ENCODE peak calls at places on chromosomes 13 and 19, in five cellular contexts. One of them, this sample, is unnamed.

GRCh38 chr19:13095393-13095784 is 7.3 kb downstream of the LYL1 start:
- DNase-seq in IMR-90: no peak
- DNase-seq in GM12878: no peak
- DNase-seq in osteoblast: no peak
- DNase-seq in fibroblast of lung: no peak
- DNase-seq in this sample: peak; percentile 71

GRCh38 chr13:95641961-95642621 is 2.4 kb downstream of the DZIP1 start:
- DNase-seq in IMR-90: peak; percentile 43
- DNase-seq in GM12878: no peak
- DNase-seq in osteoblast: peak; percentile 92
- DNase-seq in fibroblast of lung: peak; percentile 45
- DNase-seq in this sample: no peak

GRCh38 chr13:43397110-43397509 is 373.7 kb downstream of the DNAJC15 start:
- DNase-seq in IMR-90: peak; percentile 68
- DNase-seq in GM12878: no peak
- DNase-seq in osteoblast: no peak
- DNase-seq in fibroblast of lung: peak; percentile 39
- DNase-seq in this sample: no peak

GRCh38 chr19:5624154-5624663 is 1.3 kb downstream of the SAFB start:
- DNase-seq in IMR-90: peak; percentile 61
- DNase-seq in GM12878: no peak
- DNase-seq in osteoblast: no peak
- DNase-seq in fibroblast of lung: peak; percentile 59
- DNase-seq in this sample: peak; percentile 64

GRCh38 chr19:12346896-12347295 is 13.5 kb upstream of the ZNF563 start:
- DNase-seq in IMR-90: no peak
- DNase-seq in GM12878: no peak
- DNase-seq in osteoblast: no peak
- DNase-seq in fibroblast of lung: no peak
- DNase-seq in this sample: peak; percentile 74

GRCh38 chr19:9498183-9498902 is at the start of gene ZNF560:
- DNase-seq in IMR-90: peak; percentile 12
- DNase-seq in GM12878: no peak
- DNase-seq in osteoblast: no peak
- DNase-seq in fibroblast of lung: peak; percentile 68
- DNase-seq in this sample: no peak

GRCh38 chr13:98575009-98575866 is 1.7 kb downstream of the STK24 start:
- DNase-seq in IMR-90: no peak
- DNase-seq in GM12878: no peak
- DNase-seq in osteoblast: peak; percentile 61
- DNase-seq in fibroblast of lung: peak; percentile 39
- DNase-seq in this sample: no peak

GRCh38 chr19:49340865-49341718 is 5.9 kb downstream of the CD37 start:
- DNase-seq in IMR-90: no peak
- DNase-seq in GM12878: no peak
- DNase-seq in osteoblast: peak; percentile 80
- DNase-seq in fibroblast of lung: no peak
- DNase-seq in this sample: peak; percentile 71

GRCh38 chr19:43464089-43464775 is 1.2 kb downstream of the LYPD3 start:
- DNase-seq in IMR-90: no peak
- DNase-seq in GM12878: no peak
- DNase-seq in osteoblast: peak; percentile 87
- DNase-seq in fibroblast of lung: no peak
- DNase-seq in this sample: peak; percentile 47

GRCh38 chr13:113926301-113926761 is 47.5 kb downstream of the C13orf46 start:
- DNase-seq in IMR-90: peak; percentile 60
- DNase-seq in GM12878: no peak
- DNase-seq in osteoblast: no peak
- DNase-seq in fibroblast of lung: peak; percentile 88
- DNase-seq in this sample: no peak

GRCh38 chr13:74132768-74133656 is 1.2 kb downstream of the KLF12 start:
- DNase-seq in IMR-90: peak; percentile 50
- DNase-seq in GM12878: no peak
- DNase-seq in osteoblast: peak; percentile 74
- DNase-seq in fibroblast of lung: peak; percentile 71
- DNase-seq in this sample: peak; percentile 81

GRCh38 chr19:18716857-18717256 is 33.4 kb downstream of the CRTC1 start:
- DNase-seq in IMR-90: no peak
- DNase-seq in GM12878: no peak
- DNase-seq in osteoblast: peak; percentile 50
- DNase-seq in fibroblast of lung: no peak
- DNase-seq in this sample: no peak

GRCh38 chr19:33064117-33064777 is 441 bp downstream of the RHPN2 start:
- DNase-seq in IMR-90: no peak
- DNase-seq in GM12878: no peak
- DNase-seq in osteoblast: peak; percentile 81
- DNase-seq in fibroblast of lung: no peak
- DNase-seq in this sample: peak; percentile 66

GRCh38 chr19:56066152-56067023 is 54.7 kb downstream of the ZNF787 start:
- DNase-seq in IMR-90: peak; percentile 19
- DNase-seq in GM12878: no peak
- DNase-seq in osteoblast: peak; percentile 95
- DNase-seq in fibroblast of lung: peak; percentile 34
- DNase-seq in this sample: peak; percentile 83

GRCh38 chr19:43489310-43489709 is 15.2 kb downstream of the PHLDB3 start:
- DNase-seq in IMR-90: no peak
- DNase-seq in GM12878: peak; percentile 44
- DNase-seq in osteoblast: peak; percentile 54
- DNase-seq in fibroblast of lung: no peak
- DNase-seq in this sample: no peak

GRCh38 chr13:99264053-99264452 is 5.9 kb upstream of the GPR18 start:
- DNase-seq in IMR-90: no peak
- DNase-seq in GM12878: no peak
- DNase-seq in osteoblast: peak; percentile 4
- DNase-seq in fibroblast of lung: no peak
- DNase-seq in this sample: peak; percentile 73

GRCh38 chr13:62643007-62643483 is 1227.4 kb upstream of the PCDH20 start:
- DNase-seq in IMR-90: peak; percentile 66
- DNase-seq in GM12878: peak; percentile 24
- DNase-seq in osteoblast: no peak
- DNase-seq in fibroblast of lung: peak; percentile 15
- DNase-seq in this sample: no peak

GRCh38 chr13:65054277-65054676 is 2175.9 kb downstream of the PCDH9 start:
- DNase-seq in IMR-90: no peak
- DNase-seq in GM12878: no peak
- DNase-seq in osteoblast: no peak
- DNase-seq in fibroblast of lung: no peak
- DNase-seq in this sample: no peak

GRCh38 chr19:11373166-11373884 is 1.1 kb upstream of the SWSAP1 start:
- DNase-seq in IMR-90: no peak
- DNase-seq in GM12878: no peak
- DNase-seq in osteoblast: peak; percentile 37
- DNase-seq in fibroblast of lung: no peak
- DNase-seq in this sample: peak; percentile 51

GRCh38 chr19:18603255-18603957 is 3.2 kb downstream of the CRLF1 start:
- DNase-seq in IMR-90: no peak
- DNase-seq in GM12878: no peak
- DNase-seq in osteoblast: peak; percentile 91
- DNase-seq in fibroblast of lung: no peak
- DNase-seq in this sample: peak; percentile 61

GRCh38 chr13:99658266-99658991 is 157.2 kb downstream of the TM9SF2 start:
- DNase-seq in IMR-90: peak; percentile 25
- DNase-seq in GM12878: no peak
- DNase-seq in osteoblast: no peak
- DNase-seq in fibroblast of lung: peak; percentile 84
- DNase-seq in this sample: peak; percentile 86

GRCh38 chr19:49335071-49335783 is at the start of gene CD37:
- DNase-seq in IMR-90: no peak
- DNase-seq in GM12878: no peak
- DNase-seq in osteoblast: peak; percentile 30
- DNase-seq in fibroblast of lung: no peak
- DNase-seq in this sample: peak; percentile 96

GRCh38 chr19:16772841-16773240 is 53.2 kb downstream of the NWD1 start:
- DNase-seq in IMR-90: no peak
- DNase-seq in GM12878: no peak
- DNase-seq in osteoblast: no peak
- DNase-seq in fibroblast of lung: no peak
- DNase-seq in this sample: no peak

DNA sequence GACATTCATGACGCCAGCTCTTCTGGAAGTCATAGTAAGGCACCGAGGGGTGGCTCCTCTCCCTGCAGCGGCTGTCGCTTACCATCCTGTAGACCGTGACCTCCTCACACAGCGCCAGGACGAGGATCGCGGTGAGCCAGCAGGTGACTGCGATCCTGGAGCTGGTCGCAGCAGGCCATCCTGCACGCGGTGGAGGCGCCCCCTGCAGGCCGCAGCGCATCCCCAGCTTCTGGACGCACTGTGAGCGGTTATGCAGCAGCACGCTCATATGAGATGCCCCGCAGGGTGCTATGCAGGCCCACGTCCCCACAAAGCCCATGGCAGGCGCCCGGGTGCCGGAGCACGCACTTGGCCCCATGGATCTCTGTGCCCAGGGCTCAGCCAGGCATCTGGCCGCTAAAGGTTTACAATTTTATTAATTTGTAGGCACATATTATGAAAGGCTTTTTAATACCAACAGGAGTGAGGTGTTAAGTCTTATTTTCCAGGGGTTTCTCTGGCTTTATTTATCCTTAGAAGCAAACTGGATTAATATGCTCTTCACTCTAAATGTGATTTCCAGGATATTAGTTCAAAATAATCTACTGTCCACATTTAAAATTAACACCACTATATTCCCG is 35.6 kb upstream of the PSPC1 start:
- DNase-seq in IMR-90: no peak
- DNase-seq in GM12878: no peak
- DNase-seq in osteoblast: peak; percentile 69
- DNase-seq in fibroblast of lung: no peak
- DNase-seq in this sample: peak; percentile 52
- H3K4me2 ChIP-seq in IMR-90: no peak overlapping the region
- H3K4me2 ChIP-seq in GM12878: no peak overlapping the region
- H3K4me2 ChIP-seq in osteoblast: no peak overlapping the region
- H3K4me2 ChIP-seq in fibroblast of lung: no peak overlapping the region
- H3K4me2 ChIP-seq in this sample: no peak overlapping the region

DNA sequence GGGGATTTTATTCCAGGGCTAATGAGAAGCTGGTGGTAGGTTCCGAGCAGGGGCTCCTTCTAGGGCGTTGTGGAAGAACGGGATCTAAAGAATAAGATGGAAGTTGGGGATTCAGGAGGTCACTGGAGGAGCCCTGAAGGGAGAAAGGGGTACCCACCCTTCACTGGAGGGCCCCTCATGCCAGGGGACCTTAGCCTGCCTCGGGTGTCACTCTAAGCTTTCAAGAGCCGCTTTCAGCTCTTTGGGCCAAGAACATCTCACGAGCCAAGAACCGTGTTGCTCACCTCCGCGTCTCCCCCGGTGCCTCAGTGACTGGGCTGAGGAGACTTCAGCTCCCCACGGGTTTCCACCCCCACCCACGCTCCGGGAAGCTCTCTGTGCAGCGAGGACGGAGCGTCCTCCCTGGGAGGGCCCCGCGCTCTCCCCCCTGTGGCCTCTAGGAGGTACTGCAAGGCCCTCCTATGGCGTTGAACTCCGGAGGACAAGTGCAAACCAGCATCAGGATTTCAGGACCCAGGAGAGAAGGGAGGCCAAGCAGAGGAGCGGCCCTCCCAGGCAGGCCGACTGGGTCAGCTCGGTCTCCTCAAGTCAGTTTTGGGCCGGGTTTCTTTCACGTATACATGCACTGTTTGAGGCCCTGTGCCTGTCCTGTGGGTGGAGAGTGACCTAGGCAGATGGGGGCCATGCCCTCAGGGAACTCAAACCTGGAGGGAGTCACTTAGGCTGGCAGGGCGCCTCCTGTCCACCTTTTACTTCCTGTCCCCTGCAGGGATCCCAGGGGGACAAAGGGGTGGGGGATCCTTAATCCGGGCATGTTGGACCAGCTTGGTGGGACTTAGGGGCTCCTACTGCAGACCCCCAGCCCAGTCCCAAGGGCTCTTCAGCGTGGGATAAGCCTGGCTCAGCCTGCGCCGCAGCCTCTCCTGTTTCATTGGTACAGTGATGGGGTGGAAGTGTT is 5.1 kb upstream of the KRTDAP start:
- DNase-seq in IMR-90: peak; percentile 55
- DNase-seq in GM12878: no peak
- DNase-seq in osteoblast: peak; percentile 99
- DNase-seq in fibroblast of lung: peak; percentile 51
- DNase-seq in this sample: peak; percentile 86
- H3K4me1 ChIP-seq in IMR-90: no peaks in the 10 kb centered on the region
- H3K4me1 ChIP-seq in GM12878: peaks cover 9% of the 10 kb centered on the region
- H3K4me1 ChIP-seq in osteoblast: no peaks in the 10 kb centered on the region
- H3K4me1 ChIP-seq in fibroblast of lung: no peaks in the 10 kb centered on the region
- H3K4me1 ChIP-seq in this sample: peaks cover 15% of the 10 kb centered on the region

DNA sequence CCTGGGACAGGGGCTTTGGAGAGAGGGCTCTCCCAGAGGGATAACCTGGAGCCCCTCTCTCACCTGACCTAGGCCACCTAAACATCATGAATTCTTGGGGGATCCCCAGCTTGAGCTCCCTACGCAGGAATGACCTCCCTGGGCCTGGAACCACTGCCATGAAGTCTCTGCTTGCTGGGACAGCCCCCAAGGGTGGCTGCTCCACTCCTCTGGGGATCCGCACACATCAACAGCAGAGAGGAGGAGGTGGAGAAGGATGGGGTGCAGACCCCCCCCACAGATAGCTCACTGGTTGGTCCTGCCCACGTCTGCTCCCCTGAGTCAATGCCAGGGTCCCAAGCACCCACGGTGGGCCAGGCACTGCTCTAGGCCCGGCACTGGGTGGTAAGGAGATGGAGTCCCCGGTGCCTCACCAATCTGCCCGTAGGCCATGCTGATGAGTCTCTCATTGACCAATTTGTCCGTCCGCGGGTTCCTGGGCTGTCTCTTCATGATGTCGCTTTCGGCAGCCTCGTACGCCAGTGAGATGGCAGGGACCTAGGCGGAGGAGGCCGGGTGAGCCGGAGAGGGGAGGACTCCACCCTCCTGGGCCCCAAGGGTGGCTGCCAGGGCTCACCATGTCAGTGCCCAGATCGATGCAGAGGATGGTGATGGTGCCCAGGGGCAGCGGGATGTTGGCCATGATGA is 10.8 kb upstream of the RABAC1 start:
- DNase-seq in IMR-90: no peak
- DNase-seq in GM12878: no peak
- DNase-seq in osteoblast: peak; percentile 80
- DNase-seq in fibroblast of lung: no peak
- DNase-seq in this sample: no peak
- H3K27ac ChIP-seq in IMR-90: no peak overlapping the region
- H3K27ac ChIP-seq in GM12878: no peak overlapping the region
- H3K27ac ChIP-seq in osteoblast: no peak overlapping the region
- H3K27ac ChIP-seq in fibroblast of lung: no peak overlapping the region
- H3K27ac ChIP-seq in this sample: no peak overlapping the region

DNA sequence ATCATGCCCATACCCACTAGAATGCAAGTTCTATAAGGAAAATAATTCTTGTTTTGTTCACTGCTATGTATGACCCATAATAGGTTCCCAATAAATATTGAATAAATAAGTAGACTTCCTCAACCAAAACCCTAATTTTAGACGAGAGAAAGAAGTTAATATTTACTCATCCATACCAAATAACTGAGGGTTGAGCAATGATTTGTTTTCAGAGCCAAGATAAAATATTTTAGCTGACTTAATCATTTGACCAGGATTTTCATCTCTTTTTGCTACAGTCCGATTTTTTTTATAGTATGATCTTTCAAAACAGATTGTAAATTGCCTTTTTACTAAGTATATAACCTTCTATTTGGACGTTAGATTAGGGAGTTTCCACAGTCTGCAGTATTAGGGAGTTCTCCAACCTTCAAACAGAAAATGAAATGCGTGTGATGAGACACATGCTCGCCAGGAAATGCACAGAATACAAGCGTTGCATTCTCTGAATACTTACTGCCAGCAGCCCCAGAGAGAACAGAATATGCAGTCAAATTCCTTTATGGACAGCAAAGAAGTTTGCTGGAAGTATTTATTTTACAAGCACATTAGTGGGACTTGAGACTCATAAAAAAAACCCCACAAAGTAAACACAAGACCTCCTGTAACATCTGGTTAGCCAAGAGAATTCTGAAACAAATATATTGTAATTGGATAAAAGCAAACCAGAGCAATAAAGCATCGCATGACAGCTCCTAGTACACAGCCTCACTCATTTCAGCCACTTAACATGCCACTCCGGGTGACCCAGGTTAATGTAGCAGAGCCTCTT is 230.0 kb downstream of the MYO16 start:
- DNase-seq in IMR-90: peak; percentile 92
- DNase-seq in GM12878: no peak
- DNase-seq in osteoblast: peak; percentile 1
- DNase-seq in fibroblast of lung: peak; percentile 74
- DNase-seq in this sample: no peak
- H3K4me2 ChIP-seq in IMR-90: peak overlapping the region; percentile 59
- H3K4me2 ChIP-seq in GM12878: no peak overlapping the region
- H3K4me2 ChIP-seq in osteoblast: no peak overlapping the region
- H3K4me2 ChIP-seq in fibroblast of lung: peak overlapping the region; percentile 32
- H3K4me2 ChIP-seq in this sample: no peak overlapping the region